ENCODE peak calls at places on chromosome 12, in five cellular contexts. One of them, this sample, is unnamed.
A peak's percentile ranks its signal among the peaks of the same experiment; 100 is the strongest.

GRCh38 chr12:106271575-106272505 is 24.0 kb upstream of the CKAP4 start:
- DNase-seq in GM06990: no peak
- DNase-seq in A549: no peak
- DNase-seq in cardiac muscle cell: no peak
- DNase-seq in tibial artery: no peak
- DNase-seq in this sample: peak; percentile 8

GRCh38 chr12:20361416-20361815 is 6.9 kb upstream of the PDE3A start:
- DNase-seq in A549: no peak
- DNase-seq in GM06990: no peak
- DNase-seq in tibial artery: no peak
- DNase-seq in cardiac muscle cell: no peak
- DNase-seq in this sample: no peak

GRCh38 chr12:99282086-99282485 is 365.5 kb upstream of the GARIN6 start:
- DNase-seq in A549: no peak
- DNase-seq in GM06990: no peak
- DNase-seq in tibial artery: no peak
- DNase-seq in cardiac muscle cell: no peak
- DNase-seq in this sample: no peak

GRCh38 chr12:65845751-65846537 is 21.7 kb downstream of the HMGA2 start:
- DNase-seq in cardiac muscle cell: no peak
- DNase-seq in GM06990: no peak
- DNase-seq in tibial artery: no peak
- DNase-seq in A549: no peak
- DNase-seq in this sample: no peak

GRCh38 chr12:111022386-111022785 is 102.0 kb upstream of the MYL2 start:
- DNase-seq in A549: no peak
- DNase-seq in cardiac muscle cell: no peak
- DNase-seq in tibial artery: no peak
- DNase-seq in GM06990: no peak
- DNase-seq in this sample: no peak

GRCh38 chr12:10612954-10613333 is 465 bp downstream of the MAGOHB start:
- DNase-seq in tibial artery: no peak
- DNase-seq in A549: no peak
- DNase-seq in cardiac muscle cell: peak; percentile 9
- DNase-seq in GM06990: peak; percentile 6
- DNase-seq in this sample: no peak

GRCh38 chr12:120262852-120263724 is 2.4 kb downstream of the PXN start:
- DNase-seq in tibial artery: peak; percentile 80
- DNase-seq in GM06990: no peak
- DNase-seq in cardiac muscle cell: peak; percentile 43
- DNase-seq in A549: no peak
- DNase-seq in this sample: no peak

GRCh38 chr12:47832263-47832933 is 12.7 kb upstream of the HDAC7 start:
- DNase-seq in GM06990: peak; percentile 70
- DNase-seq in A549: no peak
- DNase-seq in tibial artery: no peak
- DNase-seq in cardiac muscle cell: no peak
- DNase-seq in this sample: no peak

GRCh38 chr12:16756833-16757552 is 151.0 kb upstream of the LMO3 start:
- DNase-seq in cardiac muscle cell: no peak
- DNase-seq in A549: no peak
- DNase-seq in GM06990: no peak
- DNase-seq in tibial artery: no peak
- DNase-seq in this sample: no peak

GRCh38 chr12:54034784-54035310 is 2.0 kb downstream of the HOXC5 start:
- DNase-seq in A549: no peak
- DNase-seq in cardiac muscle cell: no peak
- DNase-seq in tibial artery: peak; percentile 61
- DNase-seq in GM06990: no peak
- DNase-seq in this sample: no peak

GRCh38 chr12:57868870-57869609 is 22.5 kb upstream of the CTDSP2 start:
- DNase-seq in tibial artery: peak; percentile 83
- DNase-seq in GM06990: no peak
- DNase-seq in cardiac muscle cell: no peak
- DNase-seq in A549: no peak
- DNase-seq in this sample: no peak

GRCh38 chr12:24960222-24960855 is 11.4 kb upstream of the BCAT1 start:
- DNase-seq in GM06990: no peak
- DNase-seq in cardiac muscle cell: peak; percentile 70
- DNase-seq in tibial artery: no peak
- DNase-seq in A549: peak; percentile 55
- DNase-seq in this sample: no peak

GRCh38 chr12:76002598-76003262 is 28.8 kb downstream of the PHLDA1 start:
- DNase-seq in tibial artery: no peak
- DNase-seq in A549: no peak
- DNase-seq in GM06990: no peak
- DNase-seq in cardiac muscle cell: no peak
- DNase-seq in this sample: no peak

GRCh38 chr12:80264386-80264785 is 165.0 kb downstream of the OTOGL start:
- DNase-seq in tibial artery: no peak
- DNase-seq in GM06990: no peak
- DNase-seq in A549: no peak
- DNase-seq in cardiac muscle cell: no peak
- DNase-seq in this sample: no peak

GRCh38 chr12:76519538-76519937 is 40.0 kb downstream of the OSBPL8 start:
- DNase-seq in tibial artery: no peak
- DNase-seq in A549: no peak
- DNase-seq in GM06990: no peak
- DNase-seq in cardiac muscle cell: peak; percentile 26
- DNase-seq in this sample: no peak

GRCh38 chr12:110343114-110343513 is 60.4 kb downstream of the ANAPC7 start:
- DNase-seq in tibial artery: no peak
- DNase-seq in GM06990: no peak
- DNase-seq in cardiac muscle cell: no peak
- DNase-seq in A549: no peak
- DNase-seq in this sample: no peak

GRCh38 chr12:25266522-25266921 is 15.8 kb upstream of the KRAS start:
- DNase-seq in A549: no peak
- DNase-seq in tibial artery: no peak
- DNase-seq in GM06990: no peak
- DNase-seq in cardiac muscle cell: peak; percentile 20
- DNase-seq in this sample: no peak

GRCh38 chr12:3152013-3152412 is 74.8 kb downstream of the TSPAN9 start:
- DNase-seq in tibial artery: peak; percentile 84
- DNase-seq in A549: no peak
- DNase-seq in GM06990: no peak
- DNase-seq in cardiac muscle cell: peak; percentile 74
- DNase-seq in this sample: no peak

GRCh38 chr12:88638956-88639355 is 58.7 kb upstream of the KITLG start:
- DNase-seq in cardiac muscle cell: peak; percentile 70
- DNase-seq in GM06990: no peak
- DNase-seq in A549: no peak
- DNase-seq in tibial artery: no peak
- DNase-seq in this sample: no peak

GRCh38 chr12:113403435-113404415 is at the start of gene SDS:
- DNase-seq in cardiac muscle cell: peak; percentile 94
- DNase-seq in tibial artery: peak; percentile 73
- DNase-seq in A549: no peak
- DNase-seq in GM06990: no peak
- DNase-seq in this sample: no peak

GRCh38 chr12:109931143-109931542 is 31.1 kb downstream of the TCHP start:
- DNase-seq in cardiac muscle cell: no peak
- DNase-seq in tibial artery: peak; percentile 50
- DNase-seq in A549: no peak
- DNase-seq in GM06990: no peak
- DNase-seq in this sample: no peak

GRCh38 chr12:18955594-18955993 is 173.9 kb upstream of the PLEKHA5 start:
- DNase-seq in tibial artery: no peak
- DNase-seq in A549: no peak
- DNase-seq in GM06990: no peak
- DNase-seq in cardiac muscle cell: no peak
- DNase-seq in this sample: no peak

GRCh38 chr12:33795536-33795935 is 226.8 kb upstream of the ALG10 start:
- DNase-seq in GM06990: no peak
- DNase-seq in cardiac muscle cell: no peak
- DNase-seq in A549: no peak
- DNase-seq in tibial artery: no peak
- DNase-seq in this sample: no peak

GRCh38 chr12:118372541-118373495 is at the start of gene TAOK3:
- DNase-seq in GM06990: peak; percentile 95
- DNase-seq in A549: peak; percentile 99
- DNase-seq in tibial artery: peak; percentile 100
- DNase-seq in cardiac muscle cell: peak; percentile 99
- DNase-seq in this sample: peak; percentile 100

GRCh38 chr12:25764892-25765291 is 193.6 kb upstream of the RASSF8 start:
- DNase-seq in tibial artery: no peak
- DNase-seq in A549: no peak
- DNase-seq in cardiac muscle cell: peak; percentile 65
- DNase-seq in GM06990: no peak
- DNase-seq in this sample: no peak

GRCh38 chr12:119258149-119258548 is 76.4 kb upstream of the CCDC60 start:
- DNase-seq in GM06990: no peak
- DNase-seq in cardiac muscle cell: no peak
- DNase-seq in tibial artery: no peak
- DNase-seq in A549: no peak
- DNase-seq in this sample: no peak

DNA sequence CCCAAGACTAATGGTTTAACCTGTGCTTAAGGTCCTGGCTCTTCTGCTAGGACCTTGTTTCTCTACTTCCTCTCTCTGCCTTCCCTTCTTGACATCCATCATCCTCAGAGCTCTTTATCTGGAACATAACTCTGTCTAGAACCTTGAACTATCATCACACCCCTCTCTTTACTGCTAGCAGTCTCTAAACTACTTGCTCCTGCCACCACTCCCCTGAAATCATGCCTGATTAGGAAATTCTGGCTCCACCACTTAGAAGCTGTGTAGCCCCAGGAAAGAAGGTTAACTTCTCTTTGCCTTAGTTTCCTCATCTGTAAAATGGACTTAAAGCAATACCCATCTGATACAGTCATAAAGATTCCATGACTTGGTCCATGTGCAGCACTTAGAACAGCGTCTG is 9.1 kb downstream of the SLC38A1 start:
- DNase-seq in cardiac muscle cell: no peak
- DNase-seq in tibial artery: no peak
- DNase-seq in A549: no peak
- DNase-seq in GM06990: no peak
- DNase-seq in this sample: no peak
- H3K4me3 ChIP-seq in cardiac muscle cell: no peak overlapping the region
- H3K4me3 ChIP-seq in tibial artery: no peak overlapping the region
- H3K4me3 ChIP-seq in A549: no peak overlapping the region
- H3K4me3 ChIP-seq in GM06990: no peak overlapping the region
- H3K4me3 ChIP-seq in this sample: peak overlapping the region; percentile 0

GRCh38 chr12:4526923-4527546 is 11.7 kb upstream of the RAD51AP1 start:
- DNase-seq in GM06990: peak; percentile 10
- DNase-seq in cardiac muscle cell: peak; percentile 30
- DNase-seq in tibial artery: no peak
- DNase-seq in A549: peak; percentile 20
- DNase-seq in this sample: no peak
- TF ChIP-seq CTCF in GM06990: peak; percentile 38
- TF ChIP-seq CTCF in cardiac muscle cell: peak; percentile 52
- TF ChIP-seq CTCF in tibial artery: peak; percentile 55
- TF ChIP-seq CTCF in A549: peak; percentile 35
- TF ChIP-seq CTCF in this sample: peak; percentile 68

DNA sequence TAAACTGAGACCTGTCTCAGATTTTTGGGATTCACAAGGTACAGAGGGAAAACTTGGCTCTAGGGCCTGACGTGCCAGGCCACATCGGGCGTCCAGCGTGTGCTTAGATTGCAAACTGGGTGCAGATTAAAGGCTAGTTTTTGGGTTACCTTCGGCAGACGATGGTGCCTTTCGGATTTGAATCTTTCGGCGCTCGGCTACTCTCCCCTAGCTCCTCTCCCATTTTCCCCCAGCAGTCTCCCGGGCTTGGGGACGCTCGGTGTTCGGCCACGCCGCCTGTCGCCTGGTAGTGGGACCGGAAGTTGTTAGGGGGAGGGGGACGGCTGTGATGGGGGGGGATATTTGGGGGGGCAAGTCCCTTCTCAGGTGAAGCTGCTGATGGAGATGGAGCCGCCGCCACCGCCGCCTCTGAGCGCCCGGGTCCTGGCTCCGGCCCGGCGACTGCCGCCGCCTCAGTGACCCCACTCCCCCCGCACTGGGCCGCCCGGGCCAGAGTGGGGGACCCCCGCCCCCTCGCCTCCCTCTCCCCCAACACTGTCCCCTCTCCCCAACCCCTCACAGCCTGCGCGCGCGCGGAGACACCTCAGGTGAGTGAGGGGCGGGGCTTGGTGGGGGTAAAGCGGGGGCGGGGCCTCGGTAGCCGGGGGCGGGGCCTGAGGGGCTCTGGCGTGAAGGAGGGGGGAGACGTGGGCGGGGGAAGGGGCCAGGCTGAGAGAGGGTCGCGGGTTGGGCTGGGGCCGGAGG is 10.2 kb downstream of the SUOX start:
- DNase-seq in A549: peak; percentile 88
- DNase-seq in tibial artery: peak; percentile 92
- DNase-seq in GM06990: peak; percentile 81
- DNase-seq in cardiac muscle cell: peak; percentile 86
- DNase-seq in this sample: peak; percentile 94
- H3K4me3 ChIP-seq in A549: peak overlapping the region; percentile 98
- H3K4me3 ChIP-seq in tibial artery: peak overlapping the region; percentile 96
- H3K4me3 ChIP-seq in GM06990: peak overlapping the region; percentile 75
- H3K4me3 ChIP-seq in cardiac muscle cell: peak overlapping the region; percentile 60
- H3K4me3 ChIP-seq in this sample: peak overlapping the region; percentile 77

GRCh38 chr12:124465473-124465872 is 101.9 kb downstream of the NCOR2 start:
- DNase-seq in tibial artery: no peak
- DNase-seq in cardiac muscle cell: no peak
- DNase-seq in A549: no peak
- DNase-seq in GM06990: no peak
- DNase-seq in this sample: no peak

GRCh38 chr12:124464062-124464461 is 103.3 kb downstream of the NCOR2 start:
- DNase-seq in cardiac muscle cell: no peak
- DNase-seq in A549: no peak
- DNase-seq in tibial artery: no peak
- DNase-seq in GM06990: no peak
- DNase-seq in this sample: no peak

GRCh38 chr12:124464830-124465229 is 102.6 kb downstream of the NCOR2 start:
- DNase-seq in GM06990: no peak
- DNase-seq in tibial artery: no peak
- DNase-seq in A549: no peak
- DNase-seq in cardiac muscle cell: no peak
- DNase-seq in this sample: no peak

GRCh38 chr12:124461851-124462623 is 105.4 kb downstream of the NCOR2 start:
- DNase-seq in tibial artery: no peak
- DNase-seq in GM06990: no peak
- DNase-seq in cardiac muscle cell: no peak
- DNase-seq in A549: no peak
- DNase-seq in this sample: no peak

GRCh38 chr12:124463341-124463861 is 104.0 kb downstream of the NCOR2 start:
- DNase-seq in cardiac muscle cell: no peak
- DNase-seq in GM06990: no peak
- DNase-seq in tibial artery: no peak
- DNase-seq in A549: no peak
- DNase-seq in this sample: no peak
- TF ChIP-seq CTCF in cardiac muscle cell: no peak
- TF ChIP-seq CTCF in GM06990: no peak
- TF ChIP-seq CTCF in tibial artery: no peak
- TF ChIP-seq CTCF in A549: no peak
- TF ChIP-seq CTCF in this sample: no peak

DNA sequence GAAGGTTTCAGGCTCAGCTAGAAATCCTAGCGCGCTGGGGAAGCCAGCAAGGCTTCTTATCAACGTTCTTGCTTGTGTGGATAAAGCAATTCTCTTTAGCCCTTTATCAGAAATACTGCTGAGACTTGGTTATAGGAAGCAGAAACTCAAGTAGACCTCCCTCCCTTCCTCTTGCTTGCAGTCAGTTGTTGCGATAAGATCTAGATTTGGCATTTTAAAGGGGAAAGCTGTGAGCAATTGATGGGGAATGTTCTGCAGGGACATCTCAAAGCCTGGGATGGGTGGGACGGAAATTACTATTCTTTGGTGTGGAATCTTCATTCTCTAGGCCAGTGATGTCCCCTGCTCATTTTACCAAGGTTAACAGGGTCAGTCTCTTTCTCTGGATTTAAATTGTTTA is 76.4 kb upstream of the ANO4 start:
- DNase-seq in cardiac muscle cell: peak; percentile 40
- DNase-seq in tibial artery: no peak
- DNase-seq in GM06990: no peak
- DNase-seq in A549: no peak
- DNase-seq in this sample: no peak
- H3K4me3 ChIP-seq in cardiac muscle cell: peak overlapping the region; percentile 37
- H3K4me3 ChIP-seq in tibial artery: no peak overlapping the region
- H3K4me3 ChIP-seq in GM06990: no peak overlapping the region
- H3K4me3 ChIP-seq in A549: no peak overlapping the region
- H3K4me3 ChIP-seq in this sample: no peak overlapping the region

This sample was measured in esophagus muscularis mucosa.